ENCODE peak calls at places on chromosomes 6 and 20, in four cellular contexts. One of them, this sample, is unnamed.
A peak's percentile ranks its signal among the peaks of the same experiment; 100 is the strongest.

GRCh38 chr6:111739257-111739696 is 133.6 kb upstream of the TRAF3IP2 start:
- DNase-seq in fibroblast of lung: no peak
- DNase-seq in neural progenitor cell: no peak
- DNase-seq in IMR-90: no peak
- DNase-seq in this sample: no peak

GRCh38 chr20:23920936-23921335 is 41.4 kb upstream of the CST5 start:
- DNase-seq in IMR-90: no peak
- DNase-seq in neural progenitor cell: no peak
- DNase-seq in fibroblast of lung: no peak
- DNase-seq in this sample: peak; percentile 2

GRCh38 chr6:148701393-148701774 is 45.4 kb upstream of the UST start:
- DNase-seq in IMR-90: no peak
- DNase-seq in neural progenitor cell: no peak
- DNase-seq in fibroblast of lung: no peak
- DNase-seq in this sample: no peak

GRCh38 chr6:108690326-108691000 is 129.7 kb downstream of the FOXO3 start:
- DNase-seq in IMR-90: peak; percentile 65
- DNase-seq in fibroblast of lung: peak; percentile 78
- DNase-seq in neural progenitor cell: no peak
- DNase-seq in this sample: no peak

GRCh38 chr20:24765316-24766142 is 183.5 kb upstream of the CST7 start:
- DNase-seq in neural progenitor cell: no peak
- DNase-seq in IMR-90: no peak
- DNase-seq in fibroblast of lung: no peak
- DNase-seq in this sample: no peak

GRCh38 chr6:44855562-44856494 is 468.3 kb downstream of the CDC5L start:
- DNase-seq in neural progenitor cell: no peak
- DNase-seq in IMR-90: peak; percentile 56
- DNase-seq in fibroblast of lung: peak; percentile 87
- DNase-seq in this sample: no peak

GRCh38 chr20:62907377-62908317 is 18.7 kb downstream of the DIDO1 start:
- DNase-seq in fibroblast of lung: peak; percentile 45
- DNase-seq in neural progenitor cell: peak; percentile 63
- DNase-seq in IMR-90: peak; percentile 26
- DNase-seq in this sample: no peak

GRCh38 chr20:43752561-43753301 is 25.9 kb upstream of the GTSF1L start:
- DNase-seq in fibroblast of lung: peak; percentile 98
- DNase-seq in neural progenitor cell: no peak
- DNase-seq in IMR-90: peak; percentile 90
- DNase-seq in this sample: no peak

GRCh38 chr6:64000873-64001497 is 365.4 kb downstream of the PHF3 start:
- DNase-seq in IMR-90: no peak
- DNase-seq in neural progenitor cell: no peak
- DNase-seq in fibroblast of lung: no peak
- DNase-seq in this sample: no peak

GRCh38 chr6:166330612-166331011 is 11.7 kb downstream of the SFT2D1 start:
- DNase-seq in IMR-90: peak; percentile 23
- DNase-seq in fibroblast of lung: peak; percentile 26
- DNase-seq in neural progenitor cell: peak; percentile 89
- DNase-seq in this sample: peak; percentile 41
- H4K20me1 ChIP-seq in IMR-90: peaks cover 65% of the 10 kb centered on the region
- H4K20me1 ChIP-seq in fibroblast of lung: no peaks in the 10 kb centered on the region
- H4K20me1 ChIP-seq in neural progenitor cell: peaks cover 68% of the 10 kb centered on the region
- H4K20me1 ChIP-seq in this sample: peaks cover 57% of the 10 kb centered on the region

GRCh38 chr6:16493112-16493511 is 254.7 kb downstream of the GMPR start:
- DNase-seq in neural progenitor cell: no peak
- DNase-seq in fibroblast of lung: no peak
- DNase-seq in IMR-90: no peak
- DNase-seq in this sample: no peak

GRCh38 chr6:16491666-16492322 is 253.4 kb downstream of the GMPR start:
- DNase-seq in neural progenitor cell: no peak
- DNase-seq in fibroblast of lung: no peak
- DNase-seq in IMR-90: no peak
- DNase-seq in this sample: peak; percentile 38

GRCh38 chr6:16486661-16487060 is 248.3 kb downstream of the GMPR start:
- DNase-seq in fibroblast of lung: no peak
- DNase-seq in neural progenitor cell: no peak
- DNase-seq in IMR-90: no peak
- DNase-seq in this sample: no peak

GRCh38 chr6:16487953-16488674 is 249.7 kb downstream of the GMPR start:
- DNase-seq in fibroblast of lung: no peak
- DNase-seq in neural progenitor cell: no peak
- DNase-seq in IMR-90: no peak
- DNase-seq in this sample: no peak

DNA sequence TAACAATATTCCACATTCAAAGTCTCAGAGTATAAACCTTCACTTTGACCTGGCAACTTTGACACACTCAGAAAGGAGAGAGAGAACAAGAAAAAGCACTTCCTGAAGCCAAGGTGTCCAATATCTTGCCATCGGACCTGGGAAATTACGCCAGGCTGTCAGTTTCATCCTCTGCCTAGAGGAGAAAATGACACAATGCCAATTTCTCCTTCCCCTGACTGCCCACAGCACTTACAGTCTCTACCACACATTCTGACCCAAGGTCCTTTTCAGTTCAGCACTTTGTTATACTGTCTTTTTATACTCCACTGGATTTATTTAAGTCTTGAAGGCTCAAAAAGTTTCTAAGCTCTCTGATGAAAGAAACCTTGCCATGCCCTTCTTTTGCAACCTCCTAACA is 250.4 kb downstream of the GMPR start:
- DNase-seq in neural progenitor cell: no peak
- DNase-seq in fibroblast of lung: no peak
- DNase-seq in IMR-90: no peak
- DNase-seq in this sample: no peak
- H4K20me1 ChIP-seq in neural progenitor cell: no peaks in the 10 kb centered on the region
- H4K20me1 ChIP-seq in fibroblast of lung: no peaks in the 10 kb centered on the region
- H4K20me1 ChIP-seq in IMR-90: peaks cover 3% of the 10 kb centered on the region
- H4K20me1 ChIP-seq in this sample: no peaks in the 10 kb centered on the region

GRCh38 chr6:119344306-119344705 is 5.3 kb downstream of the MAN1A1 start:
- DNase-seq in fibroblast of lung: no peak
- DNase-seq in neural progenitor cell: no peak
- DNase-seq in IMR-90: no peak
- DNase-seq in this sample: no peak
- H4K20me1 ChIP-seq in fibroblast of lung: no peaks in the 10 kb centered on the region
- H4K20me1 ChIP-seq in neural progenitor cell: peaks cover 20% of the 10 kb centered on the region
- H4K20me1 ChIP-seq in IMR-90: no peaks in the 10 kb centered on the region
- H4K20me1 ChIP-seq in this sample: peaks cover 57% of the 10 kb centered on the region

GRCh38 chr6:106318061-106318460 is 7.5 kb downstream of the ATG5 start:
- DNase-seq in neural progenitor cell: no peak
- DNase-seq in fibroblast of lung: no peak
- DNase-seq in IMR-90: no peak
- DNase-seq in this sample: no peak

GRCh38 chr6:106321940-106322339 is 3.6 kb downstream of the ATG5 start:
- DNase-seq in fibroblast of lung: no peak
- DNase-seq in IMR-90: no peak
- DNase-seq in neural progenitor cell: no peak
- DNase-seq in this sample: no peak

GRCh38 chr6:106315765-106316375 is 9.7 kb downstream of the ATG5 start:
- DNase-seq in IMR-90: no peak
- DNase-seq in fibroblast of lung: peak; percentile 33
- DNase-seq in neural progenitor cell: no peak
- DNase-seq in this sample: no peak

GRCh38 chr6:106318851-106319250 is 6.7 kb downstream of the ATG5 start:
- DNase-seq in IMR-90: no peak
- DNase-seq in neural progenitor cell: no peak
- DNase-seq in fibroblast of lung: no peak
- DNase-seq in this sample: no peak

GRCh38 chr6:106316376-106316769 is 9.2 kb downstream of the ATG5 start:
- DNase-seq in IMR-90: no peak
- DNase-seq in fibroblast of lung: no peak
- DNase-seq in neural progenitor cell: no peak
- DNase-seq in this sample: no peak
- H4K20me1 ChIP-seq in IMR-90: peaks cover 10% of the 10 kb centered on the region
- H4K20me1 ChIP-seq in fibroblast of lung: peaks cover 2% of the 10 kb centered on the region
- H4K20me1 ChIP-seq in neural progenitor cell: peaks cover 18% of the 10 kb centered on the region
- H4K20me1 ChIP-seq in this sample: peaks cover 6% of the 10 kb centered on the region

GRCh38 chr6:99422912-99423311 is 2.2 kb downstream of the PNISR start:
- DNase-seq in neural progenitor cell: no peak
- DNase-seq in fibroblast of lung: no peak
- DNase-seq in IMR-90: no peak
- DNase-seq in this sample: no peak
- H4K20me1 ChIP-seq in neural progenitor cell: peaks cover 67% of the 10 kb centered on the region
- H4K20me1 ChIP-seq in fibroblast of lung: no peaks in the 10 kb centered on the region
- H4K20me1 ChIP-seq in IMR-90: peaks cover 56% of the 10 kb centered on the region
- H4K20me1 ChIP-seq in this sample: peaks cover 65% of the 10 kb centered on the region

DNA sequence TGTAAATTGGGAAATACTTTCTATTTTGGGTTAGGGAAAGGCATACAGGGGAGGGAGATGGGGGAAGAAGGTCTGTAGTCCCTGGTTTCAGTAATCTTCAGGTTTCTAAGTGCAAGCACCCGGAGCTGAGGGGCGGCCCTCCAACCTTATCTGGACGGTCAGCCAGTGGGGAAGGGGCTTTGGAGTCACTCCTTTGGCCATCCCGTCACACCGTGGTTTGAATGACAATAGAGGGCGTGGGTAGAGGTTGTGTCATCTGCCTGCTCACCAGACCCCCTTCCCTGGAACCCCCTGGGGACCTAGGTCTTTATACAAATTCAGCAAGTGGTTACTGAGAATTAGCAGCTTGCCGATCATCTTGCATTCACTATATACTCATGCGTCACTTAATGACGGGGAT is 29.0 kb downstream of the STK35 start:
- DNase-seq in IMR-90: no peak
- DNase-seq in fibroblast of lung: peak; percentile 24
- DNase-seq in neural progenitor cell: peak; percentile 27
- DNase-seq in this sample: no peak
- H4K20me1 ChIP-seq in IMR-90: peaks cover 68% of the 10 kb centered on the region
- H4K20me1 ChIP-seq in fibroblast of lung: peaks cover 3% of the 10 kb centered on the region
- H4K20me1 ChIP-seq in neural progenitor cell: peaks cover 96% of the 10 kb centered on the region
- H4K20me1 ChIP-seq in this sample: peaks cover 96% of the 10 kb centered on the region

GRCh38 chr6:156881687-156882629 is 104.8 kb downstream of the ARID1B start:
- DNase-seq in IMR-90: peak; percentile 26
- DNase-seq in neural progenitor cell: no peak
- DNase-seq in fibroblast of lung: no peak
- DNase-seq in this sample: no peak
- H4K20me1 ChIP-seq in IMR-90: peaks cover 59% of the 10 kb centered on the region
- H4K20me1 ChIP-seq in neural progenitor cell: peaks cover 87% of the 10 kb centered on the region
- H4K20me1 ChIP-seq in fibroblast of lung: no peaks in the 10 kb centered on the region
- H4K20me1 ChIP-seq in this sample: peaks cover 80% of the 10 kb centered on the region

This sample was measured in hepatocyte.